ENCODE peak calls at places on chromosomes 7 and 10, in four cellular contexts. P, X, F and A are unnamed samples.

GRCh38 chr7:50359995-50360925 is 55.7 kb downstream of the IKZF1 start:
- DNase-seq in P (no peak), X (no peak), F (no peak), A (no peak)

GRCh38 chr10:101142533-101143353 is 11.6 kb downstream of the TLX1 start:
- DNase-seq in P (no peak), F (no peak), X (no peak), A (no peak)

GRCh38 chr10:50470345-50470744 is 153.4 kb downstream of the SGMS1 start:
- DNase-seq in P (no peak), F (no peak), X (no peak), A (no peak)

GRCh38 chr10:133318494-133319127 is 9.9 kb downstream of the ZNF511 start:
- DNase-seq in F (no peak), P (peak; percentile 68), X (peak; percentile 68), A (no peak)

GRCh38 chr7:155444746-155445145 is 13.2 kb upstream of the EN2 start:
- DNase-seq in P (no peak), X (no peak), F (no peak), A (no peak)

GRCh38 chr10:113767222-113767621 is 15.7 kb downstream of the PLEKHS1 start:
- DNase-seq in P (no peak), X (no peak), F (no peak), A (no peak)

GRCh38 chr7:126803060-126803665 is 449.6 kb downstream of the GRM8 start:
- DNase-seq in X (peak; percentile 22), P (peak; percentile 43), F (no peak), A (no peak)

GRCh38 chr10:6239213-6239991 is 36.7 kb downstream of the PFKFB3 start:
- DNase-seq in X (peak; percentile 98), F (no peak), P (peak; percentile 45), A (no peak)

GRCh38 chr10:126842836-126843235 is 62.4 kb upstream of the DOCK1 start:
- DNase-seq in X (no peak), F (no peak), P (no peak), A (no peak)

GRCh38 chr7:19508821-19509220 is 200.0 kb downstream of the POLR1F start:
- DNase-seq in F (no peak), X (no peak), P (no peak), A (no peak)

GRCh38 chr7:42964849-42965805 is 33.0 kb downstream of the MRPL32 start:
- DNase-seq in P (no peak), X (no peak), F (no peak), A (no peak)

GRCh38 chr7:45919947-45920542 is 1.0 kb downstream of the IGFBP3 start:
- DNase-seq in X (no peak), F (no peak), P (no peak), A (no peak)

DNA sequence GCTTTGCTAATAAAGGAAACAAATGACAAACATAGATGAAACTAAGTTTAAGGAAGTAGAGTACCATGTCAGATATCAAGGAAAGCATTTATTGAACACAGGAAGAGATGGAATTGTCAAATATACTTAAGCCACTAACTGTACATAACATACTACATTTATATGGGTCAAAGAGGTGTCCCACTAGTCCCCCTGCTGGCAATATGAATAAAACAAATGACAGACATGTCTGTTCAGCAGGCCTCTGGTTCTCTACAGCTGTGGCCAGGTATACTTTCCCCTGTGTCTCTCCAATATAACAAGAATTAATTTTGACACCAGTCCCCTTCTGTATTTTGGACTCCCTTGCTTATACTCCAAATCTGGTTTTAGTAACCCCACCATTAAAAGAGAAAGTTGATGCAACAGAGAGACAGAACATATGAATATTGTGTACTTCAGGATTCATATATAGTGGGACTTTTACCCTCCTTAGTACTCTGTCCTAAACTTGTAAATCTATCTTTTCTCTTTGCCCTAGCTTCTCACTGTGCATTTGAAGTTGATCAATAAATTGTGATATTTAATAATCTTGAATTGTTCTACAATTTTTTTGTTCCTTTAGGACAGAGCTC is 42.9 kb downstream of the CD36 start:
- DNase-seq in P (no peak), X (peak; percentile 46), F (no peak), A (no peak)
- TF ChIP-seq CTCF in P (peak; percentile 8), X (peak; percentile 60), F (no peak), A (no peak)

DNA sequence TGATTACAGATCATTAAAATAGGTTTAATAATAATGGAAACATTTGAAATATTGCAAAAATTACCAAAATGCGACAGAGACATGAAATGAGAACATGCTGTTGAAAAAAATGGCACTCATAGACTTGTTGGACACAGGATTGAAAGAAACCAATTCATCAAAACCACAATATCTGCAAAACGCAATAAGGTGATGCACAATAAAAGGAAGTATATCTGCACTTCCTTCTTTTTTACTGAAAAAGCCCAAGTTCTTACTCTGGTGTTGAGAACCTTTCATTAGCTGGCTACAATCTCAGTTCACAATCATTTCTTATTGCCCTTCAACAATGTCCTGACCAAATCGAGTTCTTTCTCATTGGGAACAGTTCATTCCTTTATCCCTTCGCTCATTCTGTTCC is 28.7 kb downstream of the TMEM106B start:
- DNase-seq in X (no peak), P (no peak), F (no peak), A (no peak)
- TF ChIP-seq CTCF in X (no peak), P (no peak), F (no peak), A (no peak)

GRCh38 chr7:142584765-142585164 is 164.5 kb upstream of the PRSS1 start:
- DNase-seq in X (no peak), P (no peak), F (no peak), A (no peak)
- TF ChIP-seq CTCF in X (no peak), P (no peak), F (no peak), A (no peak)

DNA sequence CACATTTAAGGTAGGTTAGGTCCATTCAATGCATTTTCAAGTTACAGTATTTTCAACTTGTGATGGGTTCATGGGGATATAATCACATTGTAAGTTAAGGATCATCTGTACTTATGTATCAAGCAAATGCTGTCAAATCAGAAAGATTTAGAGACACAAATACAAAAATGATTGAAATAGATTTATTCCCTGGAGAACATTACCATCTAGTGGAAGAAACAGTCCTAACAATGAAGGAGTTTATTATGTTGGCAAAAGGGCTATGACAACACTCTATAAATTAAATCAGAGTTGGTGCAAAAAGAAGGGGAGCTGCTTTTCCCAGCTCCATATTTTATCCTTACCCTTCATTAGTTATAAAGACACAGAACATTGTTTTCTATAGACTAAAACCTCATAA is 69.0 kb downstream of the PRSS58 start:
- DNase-seq in P (no peak), F (no peak), X (peak; percentile 7), A (no peak)
- TF ChIP-seq CTCF in P (no peak), F (peak; percentile 12), X (peak; percentile 74), A (peak; percentile 10)

GRCh38 chr10:73232887-73233286 is 14.2 kb downstream of the DNAJC9 start:
- DNase-seq in F (no peak), P (no peak), X (no peak), A (no peak)
- TF ChIP-seq CTCF in F (no peak), P (no peak), X (no peak), A (no peak)

GRCh38 chr7:77696643-77697534 is 630 bp downstream of the RSBN1L start:
- DNase-seq in X (peak; percentile 34), F (peak; percentile 75), P (peak; percentile 59), A (no peak)

GRCh38 chr7:77697535-77697831 is 1.2 kb downstream of the RSBN1L start:
- DNase-seq in P (peak; percentile 35), X (no peak), F (peak; percentile 82), A (no peak)

GRCh38 chr7:77698042-77698625 is 1.9 kb downstream of the RSBN1L start:
- DNase-seq in P (no peak), F (no peak), X (no peak), A (no peak)

GRCh38 chr7:77693830-77694583 is 2.3 kb upstream of the RSBN1L start:
- DNase-seq in P (no peak), F (no peak), X (no peak), A (no peak)

DNA sequence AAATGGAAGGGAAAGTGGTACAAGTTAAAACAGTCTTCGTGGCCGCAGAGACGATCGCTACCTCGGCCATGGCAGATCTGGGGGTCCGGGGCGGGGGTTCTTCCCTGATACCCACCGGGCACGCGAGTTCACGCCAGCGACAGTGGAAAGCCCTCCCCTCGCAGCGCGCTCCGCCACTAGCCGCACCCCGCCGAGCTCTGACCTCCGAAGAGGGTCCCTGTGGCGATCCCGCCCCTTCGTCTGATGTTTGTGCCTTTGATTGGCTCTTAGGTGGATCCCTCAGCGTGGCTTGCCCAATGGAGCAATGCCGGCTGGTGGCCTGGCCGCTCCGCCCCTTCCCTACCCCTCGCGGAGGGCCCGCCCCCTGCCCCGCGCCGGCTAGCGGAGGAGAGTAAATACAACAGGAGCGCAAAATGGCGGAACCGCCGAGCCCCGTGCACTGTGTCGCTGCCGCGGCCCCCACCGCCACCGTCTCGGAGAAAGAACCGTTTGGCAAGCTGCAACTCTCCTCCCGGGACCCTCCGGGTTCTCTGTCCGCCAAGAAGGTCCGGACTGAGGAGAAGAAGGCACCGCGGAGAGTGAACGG is at the start of gene RSBN1L:
- DNase-seq in P (peak; percentile 99), X (peak; percentile 89), F (peak; percentile 99), A (peak; percentile 97)
- TF ChIP-seq CTCF in P (peak; percentile 3), X (no peak), F (peak; percentile 53), A (peak; percentile 44)

DNA sequence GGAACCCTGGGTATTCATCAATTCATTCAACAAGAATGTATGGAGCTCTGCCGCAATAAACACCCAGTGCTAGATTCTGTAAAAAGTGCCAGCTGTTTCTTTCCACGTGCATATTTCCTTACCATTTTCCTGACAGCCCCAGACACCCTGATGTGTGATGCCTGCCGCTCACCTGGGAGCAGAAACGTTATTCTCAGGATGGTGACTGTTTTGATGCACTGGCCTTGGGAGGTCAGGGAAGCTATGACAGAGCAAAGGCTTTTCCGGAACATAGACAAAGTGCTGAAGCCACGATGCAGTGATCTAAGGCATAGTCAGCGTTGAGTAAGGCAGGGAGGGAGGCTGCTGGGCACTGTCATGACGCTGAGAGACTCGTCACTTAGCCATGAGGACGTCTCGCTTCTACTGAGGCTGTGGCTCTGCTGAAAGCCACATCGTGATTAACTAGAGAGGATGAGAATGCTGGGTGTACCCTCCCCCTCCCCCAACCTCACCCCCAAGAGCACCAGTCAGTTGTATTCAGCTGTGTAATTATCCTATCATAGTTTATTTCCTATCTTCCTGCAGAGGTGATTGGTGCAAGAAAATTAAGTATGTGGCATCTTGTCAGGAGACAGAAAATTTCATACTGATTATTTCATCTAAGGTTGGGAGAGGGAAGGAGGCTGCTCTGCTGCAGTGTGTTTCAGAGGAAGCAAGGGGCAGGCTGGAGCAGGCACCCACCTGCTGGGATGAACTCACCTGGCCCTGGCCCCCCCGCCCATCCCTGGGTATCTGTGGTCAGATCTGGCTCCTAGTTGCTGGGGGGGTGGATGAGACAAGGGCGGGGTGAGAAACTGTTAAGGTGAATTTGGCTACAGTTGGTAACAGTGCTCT is 48.8 kb upstream of the SMNDC1 start:
- DNase-seq in P (no peak), F (no peak), X (peak; percentile 44), A (no peak)
- TF ChIP-seq CTCF in P (no peak), F (no peak), X (no peak), A (no peak)